ENCODE peak calls at places on chromosomes 13 and 19, in four cellular contexts. One of them, this sample, is unnamed.

GRCh38 chr19:30320466-30320865 is 51.7 kb upstream of the ZNF536 start:
- DNase-seq in H1: no peak
- DNase-seq in mesendoderm: no peak
- DNase-seq in IMR-90: no peak
- DNase-seq in this sample: no peak

GRCh38 chr19:35421362-35421761 is 26.7 kb upstream of the FFAR2 start:
- DNase-seq in mesendoderm: no peak
- DNase-seq in IMR-90: no peak
- DNase-seq in H1: no peak
- DNase-seq in this sample: no peak

GRCh38 chr13:51638497-51638871 is 54.2 kb downstream of the WDFY2 start:
- DNase-seq in H1: no peak
- DNase-seq in mesendoderm: peak; percentile 25
- DNase-seq in IMR-90: no peak
- DNase-seq in this sample: no peak

GRCh38 chr13:40644838-40645620 is 21.4 kb downstream of the FOXO1 start:
- DNase-seq in H1: no peak
- DNase-seq in IMR-90: no peak
- DNase-seq in mesendoderm: peak; percentile 35
- DNase-seq in this sample: no peak

GRCh38 chr13:25904830-25905229 is 147.0 kb downstream of the SHISA2 start:
- DNase-seq in mesendoderm: no peak
- DNase-seq in IMR-90: no peak
- DNase-seq in H1: no peak
- DNase-seq in this sample: no peak

GRCh38 chr19:12774588-12775555 is at the start of gene HOOK2:
- DNase-seq in mesendoderm: peak; percentile 91
- DNase-seq in H1: peak; percentile 93
- DNase-seq in IMR-90: no peak
- DNase-seq in this sample: peak; percentile 98

GRCh38 chr19:18865973-18866799 is 29.8 kb downstream of the CERS1 start:
- DNase-seq in IMR-90: peak; percentile 36
- DNase-seq in H1: peak; percentile 96
- DNase-seq in mesendoderm: peak; percentile 71
- DNase-seq in this sample: peak; percentile 81

GRCh38 chr19:45640849-45641273 is 1.7 kb upstream of the EML2 start:
- DNase-seq in mesendoderm: no peak
- DNase-seq in IMR-90: no peak
- DNase-seq in H1: peak; percentile 97
- DNase-seq in this sample: peak; percentile 86

GRCh38 chr19:50050406-50051223 is 24.8 kb downstream of the ZNF473 start:
- DNase-seq in H1: peak; percentile 63
- DNase-seq in IMR-90: peak; percentile 79
- DNase-seq in mesendoderm: peak; percentile 77
- DNase-seq in this sample: no peak

GRCh38 chr13:76293751-76294150 is 592.5 kb downstream of the KCTD12 start:
- DNase-seq in mesendoderm: no peak
- DNase-seq in H1: no peak
- DNase-seq in IMR-90: no peak
- DNase-seq in this sample: no peak

GRCh38 chr19:1768918-1769644 is 15.8 kb downstream of the ONECUT3 start:
- DNase-seq in H1: no peak
- DNase-seq in mesendoderm: no peak
- DNase-seq in IMR-90: no peak
- DNase-seq in this sample: no peak

GRCh38 chr19:1770866-1771576 is 17.7 kb downstream of the ONECUT3 start:
- DNase-seq in mesendoderm: no peak
- DNase-seq in IMR-90: no peak
- DNase-seq in H1: no peak
- DNase-seq in this sample: no peak

GRCh38 chr19:1768248-1768647 is 14.9 kb downstream of the ONECUT3 start:
- DNase-seq in mesendoderm: peak; percentile 81
- DNase-seq in H1: peak; percentile 96
- DNase-seq in IMR-90: no peak
- DNase-seq in this sample: peak; percentile 87

GRCh38 chr19:1767464-1767933 is 14.2 kb downstream of the ONECUT3 start:
- DNase-seq in mesendoderm: no peak
- DNase-seq in H1: peak; percentile 95
- DNase-seq in IMR-90: no peak
- DNase-seq in this sample: no peak

DNA sequence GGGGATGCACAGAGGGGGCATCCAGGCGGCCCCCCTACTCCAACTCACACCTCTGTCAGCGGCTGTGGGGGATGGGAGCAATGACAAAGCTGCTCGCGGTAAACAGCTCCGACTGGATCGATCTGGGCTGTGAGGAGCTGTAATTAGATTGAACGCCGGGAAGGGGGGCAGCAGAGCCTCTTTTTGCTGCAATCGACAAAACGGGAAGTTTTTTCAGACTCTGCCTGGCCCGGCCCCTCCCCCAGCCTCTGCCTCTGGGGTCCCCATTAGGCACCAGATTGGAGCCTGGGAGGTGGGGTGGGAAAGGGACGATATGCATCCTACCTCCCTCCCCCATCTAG is 16.3 kb downstream of the ONECUT3 start:
- DNase-seq in IMR-90: no peak
- DNase-seq in H1: peak; percentile 54
- DNase-seq in mesendoderm: no peak
- DNase-seq in this sample: no peak
- H3K56ac ChIP-seq in IMR-90: no peak overlapping the region
- H3K56ac ChIP-seq in H1: no peak overlapping the region
- H3K56ac ChIP-seq in mesendoderm: no peak overlapping the region
- H3K56ac ChIP-seq in this sample: no peak overlapping the region

GRCh38 chr19:827314-827709 is 325 bp upstream of the AZU1 start:
- DNase-seq in mesendoderm: no peak
- DNase-seq in IMR-90: no peak
- DNase-seq in H1: no peak
- DNase-seq in this sample: no peak
- H2AK5ac ChIP-seq in mesendoderm: no peak overlapping the region
- H2AK5ac ChIP-seq in IMR-90: no peak overlapping the region
- H2AK5ac ChIP-seq in H1: no peak overlapping the region
- H2AK5ac ChIP-seq in this sample: no peak overlapping the region

GRCh38 chr13:73607489-73608156 is 526.6 kb downstream of the KLF12 start:
- DNase-seq in H1: no peak
- DNase-seq in IMR-90: peak; percentile 46
- DNase-seq in mesendoderm: no peak
- DNase-seq in this sample: no peak
- H3K56ac ChIP-seq in H1: no peak overlapping the region
- H3K56ac ChIP-seq in IMR-90: no peak overlapping the region
- H3K56ac ChIP-seq in mesendoderm: no peak overlapping the region
- H3K56ac ChIP-seq in this sample: no peak overlapping the region

DNA sequence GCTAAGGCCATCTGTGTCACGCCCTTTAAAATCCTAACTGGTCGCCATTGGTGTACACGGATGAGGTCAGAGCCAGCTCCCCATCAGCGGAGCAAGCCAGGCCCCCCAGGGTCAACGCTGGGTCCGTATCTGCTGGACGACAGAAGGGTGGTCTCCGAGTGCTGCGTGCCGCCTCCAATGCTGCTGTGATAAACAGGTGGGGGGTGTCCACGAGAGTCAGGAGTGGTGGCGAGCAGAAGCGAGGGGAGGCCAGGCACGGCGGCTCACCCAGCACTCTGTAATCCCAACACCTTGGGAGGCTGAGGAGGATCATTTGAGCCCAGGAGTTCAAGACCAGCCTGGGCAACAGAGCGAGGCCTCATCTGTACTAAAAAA is 30.8 kb upstream of the CACTIN start:
- DNase-seq in mesendoderm: no peak
- DNase-seq in H1: no peak
- DNase-seq in IMR-90: no peak
- DNase-seq in this sample: no peak
- H2AK5ac ChIP-seq in mesendoderm: no peak overlapping the region
- H2AK5ac ChIP-seq in H1: no peak overlapping the region
- H2AK5ac ChIP-seq in IMR-90: no peak overlapping the region
- H2AK5ac ChIP-seq in this sample: no peak overlapping the region